ENCODE peak calls at places on chromosomes 5 and 9, in seven cellular contexts. S is HepG2, M is GM12878, B is H1, E is K562, Z is HCT116, C is SK-N-SH. N is an unnamed sample.

GRCh38 chr5:27275353-27275752 is 237.0 kb upstream of the CDH9 start:
- DNase-seq in S (no peak), M (no peak), B (no peak), E (no peak), Z (no peak), C (no peak), N (no peak)

GRCh38 chr5:132392411-132392810 is 22.9 kb downstream of the SLC22A5 start:
- DNase-seq in S (no peak), M (no peak), B (no peak), E (no peak), Z (no peak), C (no peak), N (no peak)

GRCh38 chr5:62315376-62316049 is 9.5 kb downstream of the KIF2A start:
- DNase-seq in S (no peak), M (no peak), B (no peak), E (no peak), Z (no peak), C (no peak), N (no peak)

GRCh38 chr5:177399903-177400868 is at the start of gene PFN3:
- DNase-seq in S (no peak), M (no peak), B (no peak), E (no peak), Z (no peak), C (no peak), N (no peak)

GRCh38 chr5:135458921-135459331 is 6.8 kb upstream of the TIFAB start:
- DNase-seq in S (no peak), M (no peak), B (no peak), E (peak), Z (peak), C (no peak), N (peak)

GRCh38 chr5:165029471-165029870 is 1524.1 kb downstream of the MAT2B start:
- DNase-seq in S (peak), M (no peak), B (no peak), E (no peak), Z (no peak), C (peak), N (peak)

GRCh38 chr9:93324191-93324834 is 127.2 kb upstream of the FAM120A start:
- DNase-seq in S (no peak), M (no peak), B (no peak), E (no peak), Z (no peak), C (no peak), N (no peak)

GRCh38 chr5:7393921-7394799 is 1.8 kb upstream of the ADCY2 start:
- DNase-seq in S (no peak), M (no peak), B (no peak), E (no peak), Z (no peak), C (no peak), N (no peak)

GRCh38 chr9:2150338-2150737 is 135.2 kb downstream of the SMARCA2 start:
- DNase-seq in S (no peak), M (no peak), B (no peak), E (no peak), Z (no peak), C (no peak), N (no peak)

GRCh38 chr5:90301248-90301647 is 108.3 kb downstream of the CETN3 start:
- DNase-seq in S (no peak), M (peak), B (no peak), E (no peak), Z (no peak), C (no peak), N (no peak)

GRCh38 chr5:166127766-166128565 is 2163.5 kb upstream of the WWC1 start:
- DNase-seq in S (peak), M (no peak), B (no peak), E (no peak), Z (no peak), C (no peak), N (no peak)

GRCh38 chr9:111949919-111950318 is 53.3 kb downstream of the UGCG start:
- DNase-seq in S (no peak), M (no peak), B (no peak), E (no peak), Z (no peak), C (no peak), N (no peak)

GRCh38 chr9:134214766-134215394 is 50.5 kb upstream of the RNU6ATAC start:
- DNase-seq in S (peak), M (no peak), B (no peak), E (no peak), Z (no peak), C (peak), N (no peak)

GRCh38 chr5:52808316-52808901 is 20.7 kb downstream of the ITGA1 start:
- DNase-seq in S (no peak), M (no peak), B (no peak), E (no peak), Z (no peak), C (no peak), N (no peak)

GRCh38 chr5:52810426-52810825 is 22.7 kb downstream of the ITGA1 start:
- DNase-seq in S (no peak), M (no peak), B (no peak), E (no peak), Z (no peak), C (no peak), N (no peak)

GRCh38 chr5:52809884-52810283 is 22.2 kb downstream of the ITGA1 start:
- DNase-seq in S (no peak), M (no peak), B (no peak), E (no peak), Z (no peak), C (no peak), N (no peak)

GRCh38 chr5:52807723-52808122 is 20.0 kb downstream of the ITGA1 start:
- DNase-seq in S (no peak), M (no peak), B (no peak), E (no peak), Z (no peak), C (no peak), N (no peak)

GRCh38 chr5:52811067-52811749 is 23.5 kb downstream of the ITGA1 start:
- DNase-seq in S (no peak), M (no peak), B (no peak), E (no peak), Z (no peak), C (no peak), N (no peak)
- TF ChIP-seq JUND in S (no peak), M (no peak), B (no peak), E (no peak), Z (peak), C (no peak), N (no peak)

GRCh38 chr9:73348485-73348884 is 196.8 kb downstream of the ANXA1 start:
- DNase-seq in S (no peak), M (no peak), B (no peak), E (no peak), Z (no peak), C (no peak), N (peak)
- TF ChIP-seq JUND in S (no peak), M (no peak), B (no peak), E (no peak), Z (no peak), C (no peak), N (no peak)

GRCh38 chr5:146467729-146468128 is 20.6 kb downstream of the TCERG1 start:
- DNase-seq in S (no peak), M (no peak), B (no peak), E (no peak), Z (no peak), C (no peak), N (no peak)

GRCh38 chr5:146461319-146461718 is 14.2 kb downstream of the TCERG1 start:
- DNase-seq in S (no peak), M (no peak), B (no peak), E (no peak), Z (no peak), C (no peak), N (no peak)

GRCh38 chr5:146463446-146463845 is 16.3 kb downstream of the TCERG1 start:
- DNase-seq in S (no peak), M (no peak), B (no peak), E (no peak), Z (no peak), C (no peak), N (no peak)

DNA sequence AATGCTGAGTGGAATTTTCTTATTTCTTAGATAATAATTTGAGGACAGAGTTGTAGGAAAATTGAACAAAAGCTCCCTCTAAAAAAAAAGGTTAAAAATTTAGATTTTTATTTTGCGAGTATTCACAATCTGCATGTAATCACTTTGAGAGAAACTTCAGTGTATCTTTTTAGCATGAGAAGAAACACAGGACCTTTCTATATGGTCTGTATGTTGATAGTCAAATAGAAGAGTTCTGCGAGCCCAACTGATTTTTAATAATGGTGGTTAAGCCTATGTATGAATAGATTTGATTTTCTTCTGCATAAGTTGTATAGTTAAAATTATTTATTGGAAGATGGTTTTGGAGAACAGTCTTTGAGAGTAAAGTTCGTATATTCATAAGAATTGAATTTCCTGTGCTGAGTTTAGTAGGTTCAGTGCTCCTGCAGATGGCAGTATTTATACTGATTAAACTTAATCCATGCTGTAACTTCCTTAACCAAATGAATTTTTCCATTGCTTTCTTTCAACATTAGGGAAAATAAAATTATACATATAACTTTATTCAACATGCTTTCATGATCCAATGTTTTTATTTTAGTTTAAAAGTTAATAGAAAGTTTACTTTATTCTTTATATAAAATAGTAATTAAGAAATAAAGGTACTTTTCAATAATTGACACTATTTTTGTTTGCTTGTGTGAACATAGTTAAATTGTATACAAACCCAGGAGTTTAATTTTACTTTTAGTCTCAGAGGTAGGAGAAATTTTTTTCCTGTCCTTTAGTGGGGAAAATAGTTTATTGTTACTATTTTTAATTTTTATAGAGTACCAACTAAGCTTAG is 19.6 kb downstream of the TCERG1 start:
- DNase-seq in S (no peak), M (no peak), B (no peak), E (no peak), Z (no peak), C (peak), N (no peak)
- TF ChIP-seq JUND in S (no peak), M (no peak), B (no peak), E (no peak), Z (no peak), C (no peak), N (no peak)

GRCh38 chr5:116374434-116374852 is 200.2 kb downstream of the SEMA6A start:
- DNase-seq in S (no peak), M (peak), B (no peak), E (no peak), Z (no peak), C (no peak), N (no peak)
- TF ChIP-seq JUND in S (no peak), M (no peak), B (no peak), E (no peak), Z (no peak), C (no peak), N (no peak)

DNA sequence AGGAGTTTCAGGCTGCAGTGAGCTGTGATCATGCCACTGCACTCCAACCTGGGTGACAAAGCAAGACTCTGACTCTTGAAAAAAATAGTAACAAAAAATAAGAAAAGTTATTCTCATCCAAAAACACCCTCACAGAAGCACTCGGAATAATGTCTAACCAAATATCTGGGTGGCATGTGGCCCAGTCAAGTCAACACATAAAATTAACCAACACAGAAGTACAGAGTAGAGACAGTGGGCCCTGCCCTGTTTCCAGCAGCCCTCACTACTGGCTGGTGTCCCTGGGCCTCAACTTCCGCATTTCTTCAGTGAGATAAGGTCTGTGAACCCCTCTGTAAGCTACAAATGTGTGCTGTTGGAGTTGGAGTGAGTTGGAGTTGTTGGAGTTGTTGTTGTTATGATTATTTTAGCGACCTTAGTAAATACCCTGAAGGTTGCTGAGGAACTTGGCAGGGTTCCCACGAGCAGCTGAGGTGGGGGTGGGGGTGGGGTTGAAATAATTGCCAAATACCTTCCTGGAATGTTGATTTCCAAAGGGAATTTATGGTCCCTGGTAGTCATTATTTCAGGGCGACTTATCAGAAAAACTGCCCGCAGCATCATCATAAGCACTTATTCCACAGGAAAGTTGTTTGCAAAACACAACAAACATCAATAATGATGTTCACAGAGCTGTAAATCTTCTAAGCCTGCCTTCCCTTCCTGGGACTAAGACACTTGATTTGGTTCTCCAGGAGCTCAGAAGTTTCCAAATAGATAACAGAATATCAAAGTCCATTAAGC is 30.2 kb downstream of the C5orf15 start:
- DNase-seq in S (no peak), M (no peak), B (no peak), E (peak), Z (no peak), C (no peak), N (peak)
- TF ChIP-seq JUND in S (no peak), M (no peak), B (no peak), E (no peak), Z (no peak), C (no peak), N (no peak)

DNA sequence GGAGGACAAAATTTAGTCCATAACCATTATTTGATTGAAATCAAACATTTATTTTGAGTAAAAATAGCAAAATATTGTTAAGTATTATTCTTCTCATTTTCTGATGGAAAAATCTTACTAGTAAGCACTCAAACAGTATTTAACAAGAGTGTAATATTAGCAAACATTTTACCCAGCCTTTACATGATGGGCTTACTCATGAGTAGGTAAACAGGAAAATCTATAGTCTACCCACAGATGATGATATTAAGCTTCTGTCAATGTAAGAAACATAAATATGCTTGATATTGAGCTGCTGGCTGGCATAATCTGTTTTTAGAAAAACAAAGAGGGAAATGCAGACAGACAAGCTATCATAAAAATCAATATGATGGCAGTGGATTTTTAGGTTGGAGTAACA is 418.5 kb upstream of the COX7C start:
- DNase-seq in S (no peak), M (no peak), B (no peak), E (no peak), Z (no peak), C (no peak), N (no peak)
- TF ChIP-seq JUND in S (no peak), M (no peak), B (no peak), E (no peak), Z (no peak), C (no peak), N (no peak)

GRCh38 chr5:9430306-9430705 is 115.6 kb downstream of the SEMA5A start:
- DNase-seq in S (no peak), M (no peak), B (no peak), E (no peak), Z (no peak), C (no peak), N (no peak)
- TF ChIP-seq JUND in S (no peak), M (no peak), B (no peak), E (no peak), Z (no peak), C (no peak), N (no peak)

DNA sequence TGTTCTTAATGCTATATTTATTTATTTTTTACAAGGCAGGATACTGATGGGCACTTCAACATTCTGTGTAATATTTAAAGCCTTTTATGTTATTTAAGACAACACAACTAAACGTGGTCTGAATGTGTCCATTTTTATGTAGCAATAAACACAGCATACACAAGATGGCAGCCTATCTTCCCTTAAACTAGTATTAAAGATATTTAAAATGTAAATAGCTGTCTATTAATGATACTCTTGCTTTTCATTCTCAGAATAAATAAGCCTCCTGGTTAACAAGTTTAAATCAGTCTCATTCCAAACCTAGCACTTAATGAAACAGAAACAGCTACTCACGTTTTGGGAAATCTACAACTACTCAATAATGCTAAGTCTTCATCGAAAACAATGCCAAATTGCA is 315.7 kb downstream of the MCTP1 start:
- DNase-seq in S (no peak), M (no peak), B (no peak), E (no peak), Z (peak), C (no peak), N (peak)
- TF ChIP-seq JUND in S (no peak), M (no peak), B (no peak), E (no peak), Z (no peak), C (no peak), N (no peak)

GRCh38 chr5:174309131-174309845 is 263.8 kb downstream of the NSG2 start:
- DNase-seq in S (no peak), M (no peak), B (peak), E (no peak), Z (no peak), C (no peak), N (no peak)

GRCh38 chr5:174306345-174307030 is 261.0 kb downstream of the NSG2 start:
- DNase-seq in S (no peak), M (no peak), B (no peak), E (no peak), Z (no peak), C (no peak), N (no peak)

GRCh38 chr5:174310243-174310642 is 264.7 kb downstream of the NSG2 start:
- DNase-seq in S (no peak), M (no peak), B (peak), E (no peak), Z (no peak), C (no peak), N (no peak)

GRCh38 chr5:174307031-174307408 is 261.5 kb downstream of the NSG2 start:
- DNase-seq in S (no peak), M (no peak), B (peak), E (no peak), Z (no peak), C (peak), N (no peak)

DNA sequence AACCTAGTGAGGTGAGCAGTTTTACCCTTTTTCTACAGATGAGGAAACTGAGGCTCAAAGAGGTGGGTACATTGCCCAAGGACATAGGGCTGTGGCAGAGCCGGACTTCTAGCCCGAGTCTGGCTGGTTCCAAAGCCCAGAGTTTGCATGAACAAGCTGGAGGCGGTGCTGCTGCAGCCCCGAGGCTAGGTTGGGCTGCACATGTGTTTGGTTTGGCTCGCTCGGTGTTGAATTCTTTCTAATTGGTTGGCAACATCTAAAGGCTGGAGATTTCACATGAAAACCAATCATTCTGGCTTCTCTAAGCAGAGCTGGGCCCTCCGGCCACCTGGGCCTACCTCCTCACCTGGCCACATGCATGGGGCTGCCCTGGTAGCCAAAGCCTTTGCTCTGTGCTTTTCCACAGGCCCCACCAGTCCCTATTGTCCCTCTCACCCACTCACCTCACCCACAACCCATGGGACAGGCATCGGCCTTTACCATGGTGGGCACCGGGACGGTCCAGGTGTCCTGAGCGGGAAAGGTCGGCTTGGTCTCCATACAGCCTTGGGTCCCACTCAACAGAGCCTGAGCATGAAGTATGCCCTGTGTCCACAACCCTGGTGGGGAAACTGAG is 262.3 kb downstream of the NSG2 start:
- DNase-seq in S (no peak), M (no peak), B (peak), E (no peak), Z (no peak), C (no peak), N (peak)
- TF ChIP-seq JUND in S (no peak), M (no peak), B (no peak), E (no peak), Z (no peak), C (no peak), N (no peak)

N was measured in T47D.